ENCODE peak calls at places on chromosomes 4 and X, in ten cellular contexts. One of them, this sample, is unnamed.

GRCh38 chr4:106238819-106239420 is 77.1 kb downstream of the TBCK start:
- ATAC-seq in GM23338: peak
- ATAC-seq in heart left ventricle: peak
- ATAC-seq in HCT116: peak
- ATAC-seq in pancreas: peak
- ATAC-seq in left lung: peak
- ATAC-seq in upper lobe of right lung: peak
- ATAC-seq in lower lobe of right lung: peak
- ATAC-seq in foreskin keratinocyte: peak
- ATAC-seq in RWPE2: peak
- ATAC-seq in this sample: no peak

GRCh38 chr4:6788123-6788522 is 5.6 kb downstream of the KIAA0232 start:
- ATAC-seq in GM23338: no peak
- ATAC-seq in heart left ventricle: no peak
- ATAC-seq in HCT116: no peak
- ATAC-seq in pancreas: no peak
- ATAC-seq in left lung: no peak
- ATAC-seq in upper lobe of right lung: no peak
- ATAC-seq in lower lobe of right lung: no peak
- ATAC-seq in foreskin keratinocyte: no peak
- ATAC-seq in RWPE2: no peak
- ATAC-seq in this sample: no peak

GRCh38 chr4:13611283-13611842 is 16.2 kb downstream of the BOD1L1 start:
- ATAC-seq in GM23338: no peak
- ATAC-seq in heart left ventricle: peak
- ATAC-seq in HCT116: no peak
- ATAC-seq in pancreas: no peak
- ATAC-seq in left lung: peak
- ATAC-seq in upper lobe of right lung: no peak
- ATAC-seq in lower lobe of right lung: no peak
- ATAC-seq in foreskin keratinocyte: peak
- ATAC-seq in RWPE2: no peak
- ATAC-seq in this sample: no peak

GRCh38 chr4:164701665-164702064 is 52.3 kb upstream of the SMIM31 start:
- ATAC-seq in GM23338: no peak
- ATAC-seq in heart left ventricle: no peak
- ATAC-seq in HCT116: no peak
- ATAC-seq in pancreas: no peak
- ATAC-seq in left lung: no peak
- ATAC-seq in upper lobe of right lung: no peak
- ATAC-seq in lower lobe of right lung: no peak
- ATAC-seq in foreskin keratinocyte: no peak
- ATAC-seq in RWPE2: no peak
- ATAC-seq in this sample: no peak

GRCh38 chr4:155060873-155061272 is 147.6 kb upstream of the NPY2R start:
- ATAC-seq in GM23338: peak
- ATAC-seq in heart left ventricle: no peak
- ATAC-seq in HCT116: no peak
- ATAC-seq in pancreas: no peak
- ATAC-seq in left lung: no peak
- ATAC-seq in upper lobe of right lung: no peak
- ATAC-seq in lower lobe of right lung: no peak
- ATAC-seq in foreskin keratinocyte: no peak
- ATAC-seq in RWPE2: no peak
- ATAC-seq in this sample: no peak

GRCh38 chr4:142278663-142279062 is 567.4 kb downstream of the INPP4B start:
- ATAC-seq in GM23338: no peak
- ATAC-seq in heart left ventricle: no peak
- ATAC-seq in HCT116: no peak
- ATAC-seq in pancreas: no peak
- ATAC-seq in left lung: no peak
- ATAC-seq in upper lobe of right lung: no peak
- ATAC-seq in lower lobe of right lung: no peak
- ATAC-seq in foreskin keratinocyte: no peak
- ATAC-seq in RWPE2: no peak
- ATAC-seq in this sample: no peak

GRCh38 chrX:19883878-19884277 is 3.5 kb downstream of the SH3KBP1 start:
- ATAC-seq in GM23338: no peak
- ATAC-seq in heart left ventricle: no peak
- ATAC-seq in HCT116: peak
- ATAC-seq in pancreas: no peak
- ATAC-seq in left lung: no peak
- ATAC-seq in upper lobe of right lung: no peak
- ATAC-seq in lower lobe of right lung: no peak
- ATAC-seq in foreskin keratinocyte: peak
- ATAC-seq in RWPE2: no peak
- ATAC-seq in this sample: no peak

GRCh38 chr4:182354106-182354505 is 110.9 kb downstream of the TENM3 start:
- ATAC-seq in GM23338: no peak
- ATAC-seq in heart left ventricle: no peak
- ATAC-seq in HCT116: no peak
- ATAC-seq in pancreas: no peak
- ATAC-seq in left lung: no peak
- ATAC-seq in upper lobe of right lung: no peak
- ATAC-seq in lower lobe of right lung: no peak
- ATAC-seq in foreskin keratinocyte: no peak
- ATAC-seq in RWPE2: no peak
- ATAC-seq in this sample: no peak

GRCh38 chr4:88195666-88196365 is 37.4 kb upstream of the ABCG2 start:
- ATAC-seq in GM23338: peak
- ATAC-seq in heart left ventricle: no peak
- ATAC-seq in HCT116: no peak
- ATAC-seq in pancreas: no peak
- ATAC-seq in left lung: no peak
- ATAC-seq in upper lobe of right lung: no peak
- ATAC-seq in lower lobe of right lung: no peak
- ATAC-seq in foreskin keratinocyte: no peak
- ATAC-seq in RWPE2: no peak
- ATAC-seq in this sample: no peak

GRCh38 chrX:93594780-93595179 is 78.6 kb downstream of the NAP1L3 start:
- ATAC-seq in GM23338: no peak
- ATAC-seq in heart left ventricle: no peak
- ATAC-seq in HCT116: no peak
- ATAC-seq in pancreas: no peak
- ATAC-seq in left lung: peak
- ATAC-seq in upper lobe of right lung: peak
- ATAC-seq in lower lobe of right lung: peak
- ATAC-seq in foreskin keratinocyte: no peak
- ATAC-seq in RWPE2: no peak
- ATAC-seq in this sample: no peak

GRCh38 chr4:100208964-100209363 is 18.7 kb upstream of the DDIT4L start:
- ATAC-seq in GM23338: no peak
- ATAC-seq in heart left ventricle: no peak
- ATAC-seq in HCT116: no peak
- ATAC-seq in pancreas: peak
- ATAC-seq in left lung: no peak
- ATAC-seq in upper lobe of right lung: no peak
- ATAC-seq in lower lobe of right lung: no peak
- ATAC-seq in foreskin keratinocyte: no peak
- ATAC-seq in RWPE2: no peak
- ATAC-seq in this sample: no peak

GRCh38 chr4:122912810-122913575 is 9.4 kb downstream of the NUDT6 start:
- ATAC-seq in GM23338: peak
- ATAC-seq in heart left ventricle: no peak
- ATAC-seq in HCT116: peak
- ATAC-seq in pancreas: no peak
- ATAC-seq in left lung: no peak
- ATAC-seq in upper lobe of right lung: no peak
- ATAC-seq in lower lobe of right lung: no peak
- ATAC-seq in foreskin keratinocyte: no peak
- ATAC-seq in RWPE2: no peak
- ATAC-seq in this sample: no peak

GRCh38 chr4:140286503-140286902 is 86.9 kb upstream of the SCOC start:
- ATAC-seq in GM23338: no peak
- ATAC-seq in heart left ventricle: no peak
- ATAC-seq in HCT116: no peak
- ATAC-seq in pancreas: no peak
- ATAC-seq in left lung: no peak
- ATAC-seq in upper lobe of right lung: peak
- ATAC-seq in lower lobe of right lung: no peak
- ATAC-seq in foreskin keratinocyte: no peak
- ATAC-seq in RWPE2: no peak
- ATAC-seq in this sample: peak

GRCh38 chrX:10602646-10603045 is 17.7 kb downstream of the MID1 start:
- ATAC-seq in GM23338: no peak
- ATAC-seq in heart left ventricle: no peak
- ATAC-seq in HCT116: no peak
- ATAC-seq in pancreas: peak
- ATAC-seq in left lung: peak
- ATAC-seq in upper lobe of right lung: peak
- ATAC-seq in lower lobe of right lung: no peak
- ATAC-seq in foreskin keratinocyte: no peak
- ATAC-seq in RWPE2: peak
- ATAC-seq in this sample: no peak

DNA sequence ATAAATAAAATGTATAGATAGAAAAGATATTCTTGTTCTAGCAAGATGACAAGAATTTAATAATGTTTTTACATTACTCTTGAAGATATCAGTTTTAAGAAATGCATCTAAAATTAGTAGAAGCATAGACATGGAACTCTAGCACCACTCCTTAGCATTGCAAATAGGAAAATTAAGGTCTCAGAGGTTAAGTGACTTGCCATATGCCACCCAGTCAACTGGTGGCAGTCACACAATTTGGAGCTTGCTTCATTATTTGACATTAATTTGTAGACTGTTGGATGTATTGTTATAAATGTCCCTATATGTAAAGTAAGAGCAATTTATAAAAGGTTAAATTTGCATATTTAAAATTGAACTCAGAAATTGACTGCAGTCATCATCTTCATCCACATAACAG is 20.8 kb downstream of the GPM6A start:
- ATAC-seq in GM23338: no peak
- ATAC-seq in heart left ventricle: no peak
- ATAC-seq in HCT116: no peak
- ATAC-seq in pancreas: no peak
- ATAC-seq in left lung: no peak
- ATAC-seq in upper lobe of right lung: no peak
- ATAC-seq in lower lobe of right lung: no peak
- ATAC-seq in foreskin keratinocyte: no peak
- ATAC-seq in RWPE2: no peak
- ATAC-seq in this sample: no peak
- TF ChIP-seq CTCF in GM23338: no peak
- TF ChIP-seq CTCF in heart left ventricle: no peak
- TF ChIP-seq CTCF in HCT116: no peak
- TF ChIP-seq CTCF in pancreas: no peak
- TF ChIP-seq CTCF in left lung: no peak
- TF ChIP-seq CTCF in upper lobe of right lung: no peak
- TF ChIP-seq CTCF in lower lobe of right lung: no peak
- TF ChIP-seq CTCF in foreskin keratinocyte: no peak
- TF ChIP-seq CTCF in RWPE2: no peak
- TF ChIP-seq CTCF in this sample: no peak

GRCh38 chr4:87055340-87055739 is 120.5 kb downstream of the AFF1 start:
- ATAC-seq in GM23338: no peak
- ATAC-seq in heart left ventricle: peak
- ATAC-seq in HCT116: no peak
- ATAC-seq in pancreas: no peak
- ATAC-seq in left lung: no peak
- ATAC-seq in upper lobe of right lung: no peak
- ATAC-seq in lower lobe of right lung: no peak
- ATAC-seq in foreskin keratinocyte: no peak
- ATAC-seq in RWPE2: no peak
- ATAC-seq in this sample: peak
- H3K27ac ChIP-seq in GM23338: no peak
- H3K27ac ChIP-seq in heart left ventricle: peak
- H3K27ac ChIP-seq in HCT116: no peak
- H3K27ac ChIP-seq in pancreas: peak
- H3K27ac ChIP-seq in left lung: peak
- H3K27ac ChIP-seq in upper lobe of right lung: peak
- H3K27ac ChIP-seq in lower lobe of right lung: peak
- H3K27ac ChIP-seq in foreskin keratinocyte: no peak
- H3K27ac ChIP-seq in RWPE2: no peak
- H3K27ac ChIP-seq in this sample: peak

GRCh38 chrX:68234171-68234910 is 199.0 kb downstream of the OPHN1 start:
- ATAC-seq in GM23338: peak
- ATAC-seq in heart left ventricle: no peak
- ATAC-seq in HCT116: no peak
- ATAC-seq in pancreas: no peak
- ATAC-seq in left lung: no peak
- ATAC-seq in upper lobe of right lung: no peak
- ATAC-seq in lower lobe of right lung: no peak
- ATAC-seq in foreskin keratinocyte: no peak
- ATAC-seq in RWPE2: no peak
- ATAC-seq in this sample: no peak

GRCh38 chrX:68238568-68238967 is 194.7 kb downstream of the OPHN1 start:
- ATAC-seq in GM23338: peak
- ATAC-seq in heart left ventricle: no peak
- ATAC-seq in HCT116: peak
- ATAC-seq in pancreas: no peak
- ATAC-seq in left lung: no peak
- ATAC-seq in upper lobe of right lung: peak
- ATAC-seq in lower lobe of right lung: no peak
- ATAC-seq in foreskin keratinocyte: no peak
- ATAC-seq in RWPE2: no peak
- ATAC-seq in this sample: no peak
- TF ChIP-seq CTCF in GM23338: peak
- TF ChIP-seq CTCF in heart left ventricle: no peak
- TF ChIP-seq CTCF in HCT116: peak
- TF ChIP-seq CTCF in pancreas: no peak
- TF ChIP-seq CTCF in left lung: peak
- TF ChIP-seq CTCF in upper lobe of right lung: peak
- TF ChIP-seq CTCF in lower lobe of right lung: peak
- TF ChIP-seq CTCF in foreskin keratinocyte: peak
- TF ChIP-seq CTCF in RWPE2: peak
- TF ChIP-seq CTCF in this sample: no peak

GRCh38 chr4:84956014-84956413 is 10.5 kb downstream of the WDFY3 start:
- ATAC-seq in GM23338: peak
- ATAC-seq in heart left ventricle: peak
- ATAC-seq in HCT116: no peak
- ATAC-seq in pancreas: no peak
- ATAC-seq in left lung: peak
- ATAC-seq in upper lobe of right lung: peak
- ATAC-seq in lower lobe of right lung: peak
- ATAC-seq in foreskin keratinocyte: no peak
- ATAC-seq in RWPE2: no peak
- ATAC-seq in this sample: no peak
- H3K27ac ChIP-seq in GM23338: peak
- H3K27ac ChIP-seq in heart left ventricle: no peak
- H3K27ac ChIP-seq in HCT116: no peak
- H3K27ac ChIP-seq in pancreas: no peak
- H3K27ac ChIP-seq in left lung: no peak
- H3K27ac ChIP-seq in upper lobe of right lung: no peak
- H3K27ac ChIP-seq in lower lobe of right lung: no peak
- H3K27ac ChIP-seq in foreskin keratinocyte: no peak
- H3K27ac ChIP-seq in RWPE2: no peak
- H3K27ac ChIP-seq in this sample: no peak

GRCh38 chrX:8748855-8749254 is 16.9 kb upstream of the ANOS1 start:
- ATAC-seq in GM23338: peak
- ATAC-seq in heart left ventricle: peak
- ATAC-seq in HCT116: no peak
- ATAC-seq in pancreas: peak
- ATAC-seq in left lung: peak
- ATAC-seq in upper lobe of right lung: peak
- ATAC-seq in lower lobe of right lung: no peak
- ATAC-seq in foreskin keratinocyte: peak
- ATAC-seq in RWPE2: peak
- ATAC-seq in this sample: no peak
- TF ChIP-seq CTCF in GM23338: peak
- TF ChIP-seq CTCF in heart left ventricle: peak
- TF ChIP-seq CTCF in HCT116: no peak
- TF ChIP-seq CTCF in pancreas: peak
- TF ChIP-seq CTCF in left lung: peak
- TF ChIP-seq CTCF in upper lobe of right lung: peak
- TF ChIP-seq CTCF in lower lobe of right lung: peak
- TF ChIP-seq CTCF in foreskin keratinocyte: peak
- TF ChIP-seq CTCF in RWPE2: peak
- TF ChIP-seq CTCF in this sample: no peak

This sample was measured in gastroesophageal sphincter.